ENCODE peak calls at places on chromosome 14, in six cellular contexts. U is H9; V is GM23248; D is PC-9; W is OCI-LY7; M is CD4-positive, alpha-beta memory T cell. Z is an unnamed sample.

GRCh38 chr14:76293923-76294322 is 82.0 kb upstream of the ESRRB start:
- DNase-seq in M (no peak), V (no peak), U (no peak), W (no peak), D (no peak), Z (no peak)

GRCh38 chr14:50619569-50620141 is 48.5 kb downstream of the SAV1 start:
- DNase-seq in U (no peak), W (peak; percentile 53), M (no peak), V (peak; percentile 60), D (no peak), Z (no peak)

GRCh38 chr14:22939684-22940083 is 10.5 kb upstream of the PRMT5 start:
- DNase-seq in V (peak; percentile 85), U (no peak), W (no peak), D (no peak), M (no peak), Z (no peak)

GRCh38 chr14:25132734-25133422 is 82.9 kb upstream of the STXBP6 start:
- DNase-seq in M (peak; percentile 37), V (peak; percentile 81), W (peak; percentile 62), D (peak; percentile 49), U (peak; percentile 89), Z (peak; percentile 1)

GRCh38 chr14:92039073-92039719 is 663 bp downstream of the TRIP11 start:
- DNase-seq in D (peak; percentile 8), U (peak; percentile 95), W (no peak), V (peak; percentile 77), M (peak; percentile 19), Z (peak; percentile 26)

GRCh38 chr14:73452341-73453191 is 5.8 kb downstream of the NUMB start:
- DNase-seq in V (peak; percentile 96), U (no peak), D (no peak), W (peak; percentile 24), M (no peak), Z (no peak)

GRCh38 chr14:100988411-100988900 is 84.9 kb upstream of the RTL1 start:
- DNase-seq in M (no peak), W (no peak), U (no peak), V (peak; percentile 45), D (no peak), Z (no peak)

GRCh38 chr14:64447890-64448667 is 17.2 kb upstream of the AKAP5 start:
- DNase-seq in D (no peak), M (no peak), V (no peak), W (no peak), U (no peak), Z (no peak)

GRCh38 chr14:64721899-64722298 is 17.7 kb downstream of the PLEKHG3 start:
- DNase-seq in M (no peak), D (no peak), U (no peak), W (no peak), V (no peak), Z (no peak)

GRCh38 chr14:100592461-100592871 is 5.2 kb upstream of the BEGAIN start:
- DNase-seq in W (no peak), M (no peak), U (no peak), V (no peak), D (no peak), Z (no peak)

GRCh38 chr14:84937044-84937443 is 592.9 kb upstream of the FLRT2 start:
- DNase-seq in U (no peak), M (no peak), D (no peak), W (no peak), V (no peak), Z (no peak)

GRCh38 chr14:89415139-89415538 is 1.9 kb downstream of the FOXN3 start:
- DNase-seq in U (no peak), D (no peak), W (no peak), M (no peak), V (peak; percentile 59), Z (no peak)

GRCh38 chr14:31000629-31001338 is 24.7 kb upstream of the AP4S1 start:
- DNase-seq in U (no peak), V (no peak), W (no peak), D (no peak), M (no peak), Z (no peak)

GRCh38 chr14:95419569-95419968 is 96.9 kb downstream of the SYNE3 start:
- DNase-seq in U (no peak), D (no peak), W (no peak), V (no peak), M (no peak), Z (no peak)

GRCh38 chr14:76577090-76577489 is 184.2 kb upstream of the VASH1 start:
- DNase-seq in W (no peak), D (no peak), M (no peak), U (no peak), V (no peak), Z (no peak)

GRCh38 chr14:24863933-24864708 is 185.8 kb downstream of the STXBP6 start:
- DNase-seq in M (no peak), D (no peak), V (no peak), U (no peak), W (no peak), Z (no peak)

GRCh38 chr14:71209888-71210287 is 302.6 kb downstream of the PCNX1 start:
- DNase-seq in D (no peak), U (no peak), V (no peak), W (no peak), M (no peak), Z (no peak)

GRCh38 chr14:43005807-43006206 is 1399.1 kb downstream of the LRFN5 start:
- DNase-seq in W (no peak), V (peak; percentile 32), U (no peak), D (no peak), M (no peak), Z (no peak)

GRCh38 chr14:32908487-32909084 is 30.1 kb upstream of the NPAS3 start:
- DNase-seq in U (no peak), V (peak; percentile 16), D (no peak), W (no peak), M (no peak), Z (no peak)

GRCh38 chr14:59427653-59428578 is 37.3 kb downstream of the GPR135 start:
- DNase-seq in D (no peak), V (peak; percentile 59), U (no peak), M (no peak), W (no peak), Z (no peak)

GRCh38 chr14:54207075-54207474 is 189.7 kb upstream of the CDKN3 start:
- DNase-seq in W (no peak), V (peak; percentile 59), U (no peak), D (no peak), M (no peak), Z (no peak)

DNA sequence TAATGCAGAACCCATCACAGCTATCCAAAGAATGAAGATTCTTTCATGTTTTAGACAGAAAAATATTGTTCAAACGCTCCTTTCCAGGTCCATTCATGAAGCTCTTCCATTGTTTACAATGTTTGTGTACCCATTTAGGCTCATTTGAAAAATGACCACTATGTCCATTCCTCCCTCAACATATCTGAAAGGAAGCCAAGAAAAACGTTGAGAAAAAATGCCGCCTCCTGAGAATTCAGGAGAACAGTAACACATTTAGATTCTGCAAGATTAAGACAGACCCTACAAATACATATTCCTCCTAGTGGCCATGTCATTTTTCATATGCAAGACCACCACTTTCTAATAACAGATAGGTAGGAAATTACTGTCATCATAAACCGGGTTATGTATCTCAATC is 124.4 kb downstream of the SLC25A21 start:
- DNase-seq in U (no peak), D (no peak), V (no peak), W (no peak), M (no peak), Z (no peak)
- H3K4me1 ChIP-seq in U (no peaks in the 10 kb centered on the region), D (peaks cover 16% of the 10 kb centered on the region), V (peaks cover 22% of the 10 kb centered on the region), W (no peaks in the 10 kb centered on the region), M (no peaks in the 10 kb centered on the region), Z (no peaks in the 10 kb centered on the region)

GRCh38 chr14:103130965-103131364 is 7.7 kb downstream of the TNFAIP2 start:
- DNase-seq in V (peak; percentile 29), U (no peak), D (peak; percentile 98), M (no peak), W (no peak), Z (no peak)

GRCh38 chr14:103129301-103130016 is 6.2 kb downstream of the TNFAIP2 start:
- DNase-seq in M (no peak), U (no peak), W (no peak), V (no peak), D (peak; percentile 99), Z (no peak)

GRCh38 chr14:103131580-103131979 is 8.3 kb downstream of the TNFAIP2 start:
- DNase-seq in V (no peak), U (no peak), D (no peak), W (no peak), M (no peak), Z (no peak)

GRCh38 chr14:103128631-103129300 is 5.5 kb downstream of the TNFAIP2 start:
- DNase-seq in D (peak; percentile 97), M (no peak), W (no peak), U (no peak), V (no peak), Z (no peak)

GRCh38 chr14:103130017-103130764 is 6.9 kb downstream of the TNFAIP2 start:
- DNase-seq in V (no peak), U (no peak), M (no peak), W (no peak), D (no peak), Z (no peak)
- H3K4me1 ChIP-seq in V (no peaks in the 10 kb centered on the region), U (no peaks in the 10 kb centered on the region), M (no peaks in the 10 kb centered on the region), W (peaks cover 6% of the 10 kb centered on the region), D (peaks cover 89% of the 10 kb centered on the region), Z (no peaks in the 10 kb centered on the region)

GRCh38 chr14:38548091-38548490 is 292.2 kb upstream of the CLEC14A start:
- DNase-seq in D (no peak), M (no peak), U (no peak), W (no peak), V (peak; percentile 26), Z (no peak)
- H3K4me1 ChIP-seq in D (no peaks in the 10 kb centered on the region), M (no peaks in the 10 kb centered on the region), U (no peaks in the 10 kb centered on the region), W (no peaks in the 10 kb centered on the region), V (peaks cover 18% of the 10 kb centered on the region), Z (no peaks in the 10 kb centered on the region)

GRCh38 chr14:61533513-61534255 is 161.6 kb upstream of the HIF1A start:
- DNase-seq in D (no peak), V (peak; percentile 48), W (no peak), U (no peak), M (no peak), Z (no peak)
- H3K4me1 ChIP-seq in D (peaks cover 76% of the 10 kb centered on the region), V (peaks cover 83% of the 10 kb centered on the region), W (peaks cover 33% of the 10 kb centered on the region), U (peaks cover 6% of the 10 kb centered on the region), M (no peaks in the 10 kb centered on the region), Z (peaks cover 6% of the 10 kb centered on the region)

GRCh38 chr14:55607386-55607785 is 27.4 kb downstream of the KTN1 start:
- DNase-seq in M (no peak), D (no peak), W (no peak), U (no peak), V (no peak), Z (no peak)

GRCh38 chr14:55603401-55603953 is 23.5 kb downstream of the KTN1 start:
- DNase-seq in V (no peak), W (no peak), D (no peak), M (no peak), U (no peak), Z (no peak)

GRCh38 chr14:55605793-55606192 is 25.8 kb downstream of the KTN1 start:
- DNase-seq in V (no peak), M (no peak), W (no peak), D (no peak), U (no peak), Z (no peak)

GRCh38 chr14:55604467-55604866 is 24.5 kb downstream of the KTN1 start:
- DNase-seq in M (no peak), V (no peak), W (no peak), U (no peak), D (no peak), Z (no peak)

DNA sequence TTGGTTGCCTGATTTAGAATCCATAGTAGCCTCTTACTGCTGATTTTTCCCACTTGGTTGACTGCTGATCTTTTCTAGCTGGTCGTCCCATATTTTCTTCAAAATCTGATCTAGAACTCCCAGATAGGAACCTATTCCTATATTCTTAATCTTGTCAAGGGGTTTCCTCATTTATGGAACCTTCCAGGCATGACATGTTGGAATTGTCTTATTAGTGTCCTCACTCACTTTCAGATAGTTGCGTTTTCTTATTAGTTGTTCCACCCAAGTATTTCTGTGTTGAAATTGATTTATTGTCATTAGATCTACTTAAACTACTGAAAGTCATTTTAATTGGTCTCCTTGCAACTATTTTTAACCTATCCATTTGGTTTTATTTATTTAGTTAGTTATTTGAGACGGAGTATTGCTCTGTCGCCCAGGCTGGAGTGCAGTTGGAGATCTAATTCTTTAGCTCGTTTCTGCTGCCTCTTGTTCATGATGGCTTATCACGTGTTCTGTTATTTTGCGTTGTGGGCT is 25.0 kb downstream of the KTN1 start:
- DNase-seq in W (no peak), V (no peak), M (no peak), D (no peak), U (no peak), Z (no peak)
- H3K4me1 ChIP-seq in W (no peaks in the 10 kb centered on the region), V (peaks cover 54% of the 10 kb centered on the region), M (peaks cover 16% of the 10 kb centered on the region), D (peaks cover 65% of the 10 kb centered on the region), U (peaks cover 10% of the 10 kb centered on the region), Z (peaks cover 4% of the 10 kb centered on the region)

Z was measured in CD4-positive, CD25-positive, alpha-beta regulatory T cell.